ENCODE peak calls at places on chromosomes 4 and X, in five cellular contexts. K is neuronal stem cell, L is IMR-90, R is mesenchymal stem cell, Z is HepG2. A is an unnamed sample.

GRCh38 chr4:139223682-139224317 is 46.8 kb upstream of the ELF2 start:
- DNase-seq in K (no peak), L (peak; percentile 76), R (no peak), Z (no peak), A (no peak)

GRCh38 chr4:122854444-122854843 is 27.8 kb downstream of the FGF2 start:
- DNase-seq in K (no peak), L (no peak), R (no peak), Z (no peak), A (no peak)

GRCh38 chrX:110001702-110002299 is 1.1 kb upstream of the TMEM164 start:
- DNase-seq in K (no peak), L (no peak), R (no peak), Z (no peak), A (no peak)

GRCh38 chr4:76753814-76754213 is 144.1 kb downstream of the SOWAHB start:
- DNase-seq in K (no peak), L (peak; percentile 98), R (peak; percentile 94), Z (no peak), A (no peak)

GRCh38 chr4:186719925-186720694 is 3.5 kb downstream of the FAT1 start:
- DNase-seq in K (no peak), L (no peak), R (peak; percentile 42), Z (no peak), A (peak; percentile 66)

GRCh38 chr4:11182586-11183357 is 245.9 kb downstream of the HS3ST1 start:
- DNase-seq in K (no peak), L (peak; percentile 20), R (no peak), Z (no peak), A (no peak)

GRCh38 chr4:173281420-173282333 is 52.5 kb downstream of the HMGB2 start:
- DNase-seq in K (no peak), L (no peak), R (no peak), Z (no peak), A (no peak)

GRCh38 chr4:53783208-53783859 is 192.0 kb upstream of the LNX1 start:
- DNase-seq in K (no peak), L (no peak), R (no peak), Z (no peak), A (no peak)

GRCh38 chr4:152448038-152448437 is 87.9 kb downstream of the FBXW7 start:
- DNase-seq in K (no peak), L (no peak), R (peak; percentile 41), Z (no peak), A (no peak)

GRCh38 chr4:140346136-140346535 is 27.3 kb upstream of the SCOC start:
- DNase-seq in K (no peak), L (no peak), R (no peak), Z (no peak), A (no peak)

GRCh38 chrX:1134156-1134555 is 78.3 kb downstream of the CRLF2 start:
- DNase-seq in K (no peak), L (no peak), R (no peak), Z (no peak), A (no peak)

GRCh38 chrX:154458954-154459829 is 1.1 kb downstream of the PLXNA3 start:
- DNase-seq in K (no peak), L (no peak), R (no peak), Z (no peak), A (no peak)

GRCh38 chr4:6939761-6940743 is 30.4 kb downstream of the TBC1D14 start:
- DNase-seq in K (no peak), L (no peak), R (no peak), Z (no peak), A (no peak)

GRCh38 chrX:99078301-99078700 is 1331.8 kb downstream of the PCDH19 start:
- DNase-seq in K (no peak), L (no peak), R (peak; percentile 68), Z (peak; percentile 0), A (no peak)

GRCh38 chrX:130575831-130576404 is 174.1 kb downstream of the RBMX2 start:
- DNase-seq in K (peak; percentile 1), L (peak; percentile 33), R (peak; percentile 31), Z (peak; percentile 14), A (peak; percentile 77)

GRCh38 chrX:75968293-75968692 is 183.2 kb upstream of the MAGEE2 start:
- DNase-seq in K (no peak), L (no peak), R (no peak), Z (peak; percentile 3), A (peak; percentile 69)

GRCh38 chr4:153809307-153809706 is 20.4 kb upstream of the SFRP2 start:
- DNase-seq in K (no peak), L (no peak), R (no peak), Z (no peak), A (no peak)

GRCh38 chrX:24561121-24561520 is 86.0 kb downstream of the PCYT1B start:
- DNase-seq in K (no peak), L (peak; percentile 11), R (no peak), Z (no peak), A (peak; percentile 77)

GRCh38 chrX:21166302-21166982 is 207.8 kb upstream of the CNKSR2 start:
- DNase-seq in K (no peak), L (peak; percentile 25), R (peak; percentile 16), Z (peak; percentile 18), A (no peak)

GRCh38 chr4:187084696-187085095 is 361.0 kb upstream of the FAT1 start:
- DNase-seq in K (no peak), L (no peak), R (peak; percentile 17), Z (no peak), A (no peak)

GRCh38 chr4:106584590-106584989 is 216.0 kb upstream of the GIMD1 start:
- DNase-seq in K (no peak), L (peak; percentile 6), R (peak; percentile 5), Z (no peak), A (no peak)

GRCh38 chr4:9765091-9765490 is 16.3 kb upstream of the DRD5 start:
- DNase-seq in K (no peak), L (peak; percentile 4), R (no peak), Z (peak; percentile 15), A (peak; percentile 75)

DNA sequence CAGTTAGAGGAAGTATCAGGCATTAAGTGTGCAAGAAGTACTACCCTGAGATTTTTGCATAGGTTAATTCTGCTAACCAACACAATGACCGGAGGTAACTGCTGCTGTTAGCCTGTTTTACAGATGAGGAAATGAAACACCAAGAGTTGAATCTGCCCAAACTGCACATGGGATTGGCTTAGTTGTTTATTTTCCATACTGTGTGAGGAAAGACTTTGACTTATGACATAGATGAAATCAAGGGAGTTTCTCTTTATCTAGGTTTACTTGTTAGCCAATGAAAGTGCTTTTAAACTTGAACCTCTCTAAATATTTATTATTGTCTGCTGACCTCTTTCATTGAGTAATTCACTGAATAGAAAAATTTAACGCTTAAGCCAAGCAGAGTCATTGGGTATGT is 10.3 kb downstream of the GUCY1B1 start:
- DNase-seq in K (no peak), L (peak; percentile 73), R (peak; percentile 63), Z (no peak), A (peak; percentile 88)
- H2AFZ ChIP-seq in K (no peak overlapping the region), L (no peak overlapping the region), R (no peak overlapping the region), Z (no peak overlapping the region), A (peak overlapping the region; percentile 59)

GRCh38 chrX:55713635-55714034 is 3.9 kb upstream of the RRAGB start:
- DNase-seq in K (no peak), L (no peak), R (no peak), Z (no peak), A (no peak)
- H3K9me3 ChIP-seq in K (peaks cover 5% of the 10 kb centered on the region), L (no peaks in the 10 kb centered on the region), R (peaks cover 8% of the 10 kb centered on the region), Z (peaks cover 4% of the 10 kb centered on the region), A (peaks cover 5% of the 10 kb centered on the region)

DNA sequence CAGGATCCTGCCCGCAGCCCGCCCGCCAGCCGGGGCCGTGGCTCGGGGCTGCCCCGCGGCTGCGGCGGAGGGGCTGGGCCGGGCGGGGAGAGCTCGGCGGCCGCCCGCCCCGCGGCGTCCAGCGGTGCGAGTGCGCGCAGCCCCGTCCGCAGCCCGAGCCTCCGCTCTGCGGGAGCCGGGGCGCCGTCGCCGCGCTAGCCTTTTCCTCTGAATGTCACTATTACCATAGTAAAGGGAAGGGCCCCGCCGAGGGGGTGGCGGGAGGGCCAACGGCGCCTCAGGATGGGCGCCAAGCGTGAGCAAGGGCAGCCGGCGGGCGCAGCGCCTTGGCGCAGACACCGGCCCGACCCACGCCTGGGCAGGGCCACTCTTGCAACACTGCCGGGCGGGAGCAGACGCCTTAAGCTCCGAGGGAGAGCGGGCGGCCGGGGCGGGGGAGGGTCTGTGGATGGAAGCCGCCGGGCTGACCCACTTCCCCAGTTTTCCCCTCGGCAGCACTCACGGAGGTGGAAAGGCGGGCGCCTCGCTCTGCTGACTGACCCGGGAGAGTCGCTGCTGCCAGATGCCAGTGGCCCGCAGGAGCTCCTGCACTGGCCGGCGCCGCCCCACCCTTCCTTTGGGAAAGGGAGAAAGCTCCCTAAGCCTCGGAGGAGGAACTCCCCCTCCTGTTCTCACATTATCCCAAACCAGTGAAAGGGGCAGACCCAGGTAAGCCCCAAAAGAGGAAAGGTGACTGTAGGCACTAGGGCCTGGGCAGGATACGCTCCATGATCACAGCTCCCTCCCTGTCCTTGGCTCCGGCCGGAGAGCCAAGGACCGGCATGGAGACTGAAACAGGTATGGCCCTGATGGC is 329.4 kb downstream of the HNRNPD start:
- DNase-seq in K (peak; percentile 72), L (peak; percentile 0), R (peak; percentile 10), Z (no peak), A (no peak)
- H2AFZ ChIP-seq in K (peak overlapping the region; percentile 95), L (peak overlapping the region; percentile 42), R (no peak overlapping the region), Z (no peak overlapping the region), A (no peak overlapping the region)

GRCh38 chr4:109614466-109614865 is 54.4 kb downstream of the MCUB start:
- DNase-seq in K (no peak), L (no peak), R (peak; percentile 61), Z (no peak), A (peak; percentile 81)

GRCh38 chr4:109614015-109614414 is 54.0 kb downstream of the MCUB start:
- DNase-seq in K (no peak), L (no peak), R (no peak), Z (peak; percentile 20), A (no peak)

GRCh38 chr4:109609431-109609830 is 49.4 kb downstream of the MCUB start:
- DNase-seq in K (no peak), L (no peak), R (no peak), Z (no peak), A (no peak)

GRCh38 chr4:109607976-109608375 is 47.9 kb downstream of the MCUB start:
- DNase-seq in K (no peak), L (no peak), R (no peak), Z (no peak), A (no peak)

GRCh38 chr4:109611045-109611616 is 51.1 kb downstream of the MCUB start:
- DNase-seq in K (no peak), L (peak; percentile 82), R (peak; percentile 26), Z (peak; percentile 6), A (peak; percentile 74)
- H3K9me3 ChIP-seq in K (peaks cover 9% of the 10 kb centered on the region), L (no peaks in the 10 kb centered on the region), R (no peaks in the 10 kb centered on the region), Z (no peaks in the 10 kb centered on the region), A (no peaks in the 10 kb centered on the region)

GRCh38 chr4:102429553-102429952 is 71.6 kb upstream of the NFKB1 start:
- DNase-seq in K (no peak), L (peak; percentile 75), R (peak; percentile 68), Z (no peak), A (no peak)
- H2AFZ ChIP-seq in K (no peak overlapping the region), L (no peak overlapping the region), R (no peak overlapping the region), Z (no peak overlapping the region), A (no peak overlapping the region)

GRCh38 chr4:60981534-60981933 is 218.6 kb upstream of the ADGRL3 start:
- DNase-seq in K (no peak), L (no peak), R (no peak), Z (no peak), A (no peak)
- H3K9me3 ChIP-seq in K (no peaks in the 10 kb centered on the region), L (no peaks in the 10 kb centered on the region), R (peaks cover 26% of the 10 kb centered on the region), Z (no peaks in the 10 kb centered on the region), A (peaks cover 24% of the 10 kb centered on the region)

A was measured in Karpas-422.